ENCODE peak calls at places on chromosomes 7 and 10, in seven cellular contexts. One of them, this sample, is unnamed.

GRCh38 chr7:105088456-105088855 is 74.5 kb downstream of the KMT2E start:
- DNase-seq in mesendoderm: no peak
- DNase-seq in mesenchymal stem cell: no peak
- DNase-seq in trophoblast cell: no peak
- DNase-seq in H9: no peak
- DNase-seq in H1: no peak
- DNase-seq in neuronal stem cell: no peak
- DNase-seq in this sample: no peak

GRCh38 chr10:31358688-31359330 is 39.8 kb downstream of the ZEB1 start:
- DNase-seq in trophoblast cell: no peak
- DNase-seq in mesenchymal stem cell: no peak
- DNase-seq in H1: no peak
- DNase-seq in mesendoderm: no peak
- DNase-seq in H9: no peak
- DNase-seq in neuronal stem cell: no peak
- DNase-seq in this sample: peak

GRCh38 chr7:46494026-46494425 is 573.0 kb upstream of the IGFBP3 start:
- DNase-seq in trophoblast cell: no peak
- DNase-seq in H1: no peak
- DNase-seq in mesenchymal stem cell: peak
- DNase-seq in neuronal stem cell: no peak
- DNase-seq in mesendoderm: no peak
- DNase-seq in H9: no peak
- DNase-seq in this sample: peak

GRCh38 chr7:8260871-8261707 is 878 bp downstream of the ICA1 start:
- DNase-seq in mesenchymal stem cell: peak
- DNase-seq in neuronal stem cell: no peak
- DNase-seq in H1: no peak
- DNase-seq in trophoblast cell: no peak
- DNase-seq in mesendoderm: peak
- DNase-seq in H9: no peak
- DNase-seq in this sample: no peak

GRCh38 chr7:37109016-37109415 is 339.6 kb downstream of the ELMO1 start:
- DNase-seq in mesendoderm: no peak
- DNase-seq in mesenchymal stem cell: peak
- DNase-seq in neuronal stem cell: no peak
- DNase-seq in H1: no peak
- DNase-seq in H9: no peak
- DNase-seq in trophoblast cell: no peak
- DNase-seq in this sample: no peak

GRCh38 chr10:131845505-131846223 is 55.1 kb upstream of the PPP2R2D start:
- DNase-seq in H1: peak
- DNase-seq in mesenchymal stem cell: no peak
- DNase-seq in trophoblast cell: no peak
- DNase-seq in neuronal stem cell: no peak
- DNase-seq in H9: peak
- DNase-seq in mesendoderm: no peak
- DNase-seq in this sample: no peak

GRCh38 chr10:84076540-84077195 is 62.6 kb upstream of the GHITM start:
- DNase-seq in trophoblast cell: no peak
- DNase-seq in H9: peak
- DNase-seq in mesenchymal stem cell: peak
- DNase-seq in mesendoderm: peak
- DNase-seq in H1: no peak
- DNase-seq in neuronal stem cell: no peak
- DNase-seq in this sample: peak

GRCh38 chr7:1422512-1423265 is 36.6 kb downstream of the MICALL2 start:
- DNase-seq in trophoblast cell: no peak
- DNase-seq in neuronal stem cell: no peak
- DNase-seq in mesenchymal stem cell: no peak
- DNase-seq in H9: no peak
- DNase-seq in mesendoderm: no peak
- DNase-seq in H1: no peak
- DNase-seq in this sample: no peak

GRCh38 chr10:111837089-111837488 is 346.5 kb downstream of the GPAM start:
- DNase-seq in trophoblast cell: no peak
- DNase-seq in neuronal stem cell: no peak
- DNase-seq in H9: no peak
- DNase-seq in mesendoderm: no peak
- DNase-seq in mesenchymal stem cell: no peak
- DNase-seq in H1: no peak
- DNase-seq in this sample: no peak

GRCh38 chr7:155154586-155154985 is 84.5 kb downstream of the HTR5A start:
- DNase-seq in H9: no peak
- DNase-seq in mesenchymal stem cell: no peak
- DNase-seq in H1: no peak
- DNase-seq in trophoblast cell: no peak
- DNase-seq in mesendoderm: no peak
- DNase-seq in neuronal stem cell: no peak
- DNase-seq in this sample: no peak

GRCh38 chr10:110083884-110084283 is 76.1 kb downstream of the ADD3 start:
- DNase-seq in mesendoderm: no peak
- DNase-seq in mesenchymal stem cell: peak
- DNase-seq in trophoblast cell: no peak
- DNase-seq in H9: no peak
- DNase-seq in H1: no peak
- DNase-seq in neuronal stem cell: no peak
- DNase-seq in this sample: peak

GRCh38 chr10:49435225-49435624 is 39.3 kb upstream of the DRGX start:
- DNase-seq in trophoblast cell: peak
- DNase-seq in mesenchymal stem cell: peak
- DNase-seq in H1: no peak
- DNase-seq in neuronal stem cell: no peak
- DNase-seq in mesendoderm: peak
- DNase-seq in H9: no peak
- DNase-seq in this sample: no peak

GRCh38 chr7:64876792-64877713 is 26.0 kb upstream of the ZNF273 start:
- DNase-seq in mesendoderm: peak
- DNase-seq in mesenchymal stem cell: no peak
- DNase-seq in H9: peak
- DNase-seq in trophoblast cell: peak
- DNase-seq in neuronal stem cell: peak
- DNase-seq in H1: peak
- DNase-seq in this sample: no peak

GRCh38 chr10:126391162-126391880 is 3.0 kb upstream of the ADAM12 start:
- DNase-seq in H9: no peak
- DNase-seq in trophoblast cell: no peak
- DNase-seq in H1: no peak
- DNase-seq in neuronal stem cell: no peak
- DNase-seq in mesendoderm: no peak
- DNase-seq in mesenchymal stem cell: peak
- DNase-seq in this sample: peak

GRCh38 chr10:50621981-50622496 is 1.7 kb downstream of the SGMS1 start:
- DNase-seq in mesendoderm: peak
- DNase-seq in mesenchymal stem cell: peak
- DNase-seq in trophoblast cell: peak
- DNase-seq in neuronal stem cell: peak
- DNase-seq in H1: peak
- DNase-seq in H9: peak
- DNase-seq in this sample: peak

GRCh38 chr7:133742709-133743538 is 384.2 kb upstream of the LRGUK start:
- DNase-seq in trophoblast cell: no peak
- DNase-seq in neuronal stem cell: no peak
- DNase-seq in mesendoderm: peak
- DNase-seq in H9: no peak
- DNase-seq in mesenchymal stem cell: peak
- DNase-seq in H1: no peak
- DNase-seq in this sample: peak

GRCh38 chr7:82481499-82482097 is 38.0 kb upstream of the CACNA2D1 start:
- DNase-seq in trophoblast cell: no peak
- DNase-seq in mesenchymal stem cell: peak
- DNase-seq in H9: no peak
- DNase-seq in mesendoderm: peak
- DNase-seq in neuronal stem cell: no peak
- DNase-seq in H1: no peak
- DNase-seq in this sample: peak

GRCh38 chr7:133746847-133747246 is 380.3 kb upstream of the LRGUK start:
- DNase-seq in mesenchymal stem cell: no peak
- DNase-seq in mesendoderm: peak
- DNase-seq in H1: no peak
- DNase-seq in neuronal stem cell: no peak
- DNase-seq in trophoblast cell: no peak
- DNase-seq in H9: no peak
- DNase-seq in this sample: no peak

GRCh38 chr10:26479766-26480492 is 41.8 kb downstream of the APBB1IP start:
- DNase-seq in mesendoderm: no peak
- DNase-seq in H1: no peak
- DNase-seq in neuronal stem cell: no peak
- DNase-seq in trophoblast cell: no peak
- DNase-seq in mesenchymal stem cell: no peak
- DNase-seq in H9: no peak
- DNase-seq in this sample: no peak

GRCh38 chr10:26483554-26483953 is 45.4 kb downstream of the APBB1IP start:
- DNase-seq in H9: no peak
- DNase-seq in mesenchymal stem cell: no peak
- DNase-seq in H1: no peak
- DNase-seq in neuronal stem cell: no peak
- DNase-seq in mesendoderm: no peak
- DNase-seq in trophoblast cell: peak
- DNase-seq in this sample: no peak

GRCh38 chr10:26478061-26478460 is 39.9 kb downstream of the APBB1IP start:
- DNase-seq in neuronal stem cell: no peak
- DNase-seq in H1: no peak
- DNase-seq in trophoblast cell: no peak
- DNase-seq in H9: no peak
- DNase-seq in mesendoderm: no peak
- DNase-seq in mesenchymal stem cell: no peak
- DNase-seq in this sample: no peak

GRCh38 chr10:26481914-26482550 is 43.9 kb downstream of the APBB1IP start:
- DNase-seq in H9: no peak
- DNase-seq in H1: no peak
- DNase-seq in mesenchymal stem cell: no peak
- DNase-seq in mesendoderm: no peak
- DNase-seq in neuronal stem cell: no peak
- DNase-seq in trophoblast cell: no peak
- DNase-seq in this sample: no peak

DNA sequence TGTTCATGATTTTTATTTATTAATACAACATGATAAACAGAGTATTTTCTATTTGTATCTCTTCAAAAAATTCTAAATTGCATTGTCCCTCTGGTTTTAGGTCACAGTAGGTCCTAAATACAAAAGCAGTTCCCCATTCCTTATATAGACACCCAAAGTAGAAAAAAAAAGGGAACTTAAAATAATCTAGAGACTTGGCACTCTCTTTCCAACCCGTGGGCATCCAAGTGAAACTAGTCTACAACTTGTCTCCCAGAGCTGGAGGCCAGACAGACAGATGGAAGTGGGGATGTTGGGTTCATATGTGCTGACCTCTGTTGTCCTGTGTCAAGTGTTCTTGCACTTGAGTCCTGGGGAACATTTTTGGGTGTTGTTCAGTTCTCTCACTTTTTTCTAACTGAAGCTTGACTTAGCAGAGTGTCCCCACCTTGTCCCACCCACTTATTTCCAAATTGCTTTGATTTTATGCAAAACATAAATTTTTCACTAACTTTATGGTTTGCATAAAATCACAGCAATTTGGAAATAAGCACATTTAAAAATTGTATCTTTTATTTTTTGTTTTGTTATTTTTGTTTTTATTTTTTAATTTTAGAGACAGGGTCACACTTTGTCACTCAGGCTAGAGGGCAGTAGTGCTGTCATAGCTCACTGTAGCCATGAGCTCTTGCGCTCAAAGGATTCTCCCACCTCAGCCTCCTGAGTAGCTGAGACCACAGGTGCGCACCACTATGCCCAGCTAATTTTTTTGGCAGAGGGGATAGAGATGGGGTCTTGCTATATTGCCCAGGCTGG is 43.0 kb downstream of the APBB1IP start:
- DNase-seq in mesenchymal stem cell: no peak
- DNase-seq in trophoblast cell: no peak
- DNase-seq in mesendoderm: no peak
- DNase-seq in H1: no peak
- DNase-seq in H9: no peak
- DNase-seq in neuronal stem cell: no peak
- DNase-seq in this sample: no peak
- H3K27ac ChIP-seq in mesenchymal stem cell: no peak
- H3K27ac ChIP-seq in trophoblast cell: no peak
- H3K27ac ChIP-seq in mesendoderm: no peak
- H3K27ac ChIP-seq in H1: no peak
- H3K27ac ChIP-seq in H9: no peak
- H3K27ac ChIP-seq in neuronal stem cell: no peak
- H3K27ac ChIP-seq in this sample: no peak

DNA sequence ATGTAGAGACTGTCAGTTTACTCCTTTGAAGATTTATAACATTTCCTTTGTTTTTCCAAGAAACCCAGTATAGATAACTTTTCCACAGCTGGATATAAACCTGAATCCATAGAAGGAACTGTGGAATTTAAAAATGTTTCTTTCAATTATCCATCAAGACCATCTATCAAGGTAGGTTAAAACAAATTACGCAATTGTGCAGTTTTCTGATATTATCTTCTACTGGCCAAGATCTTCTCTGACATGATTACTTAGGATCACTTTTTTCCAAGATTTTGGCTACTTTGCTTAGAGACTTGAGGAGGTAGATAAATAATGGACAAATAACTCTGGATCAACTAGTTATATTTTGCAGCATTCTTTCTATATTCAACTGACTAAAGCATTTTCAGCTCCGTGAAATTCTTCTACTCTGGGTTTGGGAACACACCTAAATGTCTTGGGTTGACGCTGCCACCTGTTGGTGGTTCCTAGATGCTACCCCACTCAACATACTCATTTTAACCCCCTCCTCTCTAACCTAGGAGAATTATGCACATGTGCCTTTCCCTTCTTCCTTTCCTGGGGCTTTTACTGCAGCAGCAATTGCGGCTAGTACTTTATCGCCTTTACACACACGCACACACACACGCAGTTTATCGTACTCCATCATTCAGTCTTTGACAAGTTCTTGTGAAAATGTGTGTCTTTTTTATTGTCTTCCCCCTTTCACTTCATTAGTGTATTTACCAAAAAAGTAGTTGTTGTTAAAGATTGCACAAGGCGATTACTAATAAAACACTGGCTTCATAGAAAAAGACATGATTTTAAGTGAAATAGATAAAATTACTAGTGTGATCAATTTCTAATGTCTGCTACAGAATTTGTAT is 32.7 kb downstream of the ABCB5 start:
- DNase-seq in H1: peak
- DNase-seq in trophoblast cell: no peak
- DNase-seq in H9: peak
- DNase-seq in mesendoderm: peak
- DNase-seq in mesenchymal stem cell: peak
- DNase-seq in neuronal stem cell: peak
- DNase-seq in this sample: no peak
- H3K18ac ChIP-seq in H1: no peak
- H3K18ac ChIP-seq in trophoblast cell: no peak
- H3K18ac ChIP-seq in H9: no peak
- H3K18ac ChIP-seq in mesendoderm: no peak
- H3K18ac ChIP-seq in mesenchymal stem cell: no peak
- H3K18ac ChIP-seq in neuronal stem cell: no peak
- H3K18ac ChIP-seq in this sample: no peak

GRCh38 chr10:34734918-34735317 is 80.2 kb downstream of the PARD3 start:
- DNase-seq in mesenchymal stem cell: no peak
- DNase-seq in trophoblast cell: no peak
- DNase-seq in H1: no peak
- DNase-seq in neuronal stem cell: no peak
- DNase-seq in H9: no peak
- DNase-seq in mesendoderm: no peak
- DNase-seq in this sample: no peak
- H3K27ac ChIP-seq in mesenchymal stem cell: no peak
- H3K27ac ChIP-seq in trophoblast cell: no peak
- H3K27ac ChIP-seq in H1: no peak
- H3K27ac ChIP-seq in neuronal stem cell: no peak
- H3K27ac ChIP-seq in H9: no peak
- H3K27ac ChIP-seq in mesendoderm: no peak
- H3K27ac ChIP-seq in this sample: no peak

GRCh38 chr10:98404571-98405396 is 10.2 kb downstream of the PYROXD2 start:
- DNase-seq in mesendoderm: no peak
- DNase-seq in trophoblast cell: no peak
- DNase-seq in H1: no peak
- DNase-seq in mesenchymal stem cell: peak
- DNase-seq in neuronal stem cell: no peak
- DNase-seq in H9: no peak
- DNase-seq in this sample: peak
- H3K18ac ChIP-seq in mesendoderm: no peak
- H3K18ac ChIP-seq in trophoblast cell: no peak
- H3K18ac ChIP-seq in H1: no peak
- H3K18ac ChIP-seq in mesenchymal stem cell: no peak
- H3K18ac ChIP-seq in neuronal stem cell: no peak
- H3K18ac ChIP-seq in H9: no peak
- H3K18ac ChIP-seq in this sample: peak